ENCODE peak calls at places on chromosomes 5 and 9, in nine cellular contexts. X is T-cell; J is cardiac fibroblast; W is CD4-positive, alpha-beta T cell; L is activated CD4-positive, CD25-positive, alpha-beta regulatory T cell; K is H1; N is GM13977; Q is GM10248; Z is SK-MEL-5. F is an unnamed sample.

GRCh38 chr5:52134013-52134650 is 653.6 kb upstream of the ITGA1 start:
- DNase-seq in Q (no peak), J (no peak), X (no peak), Z (no peak), N (no peak), W (no peak), K (no peak), L (no peak), F (no peak)

GRCh38 chr9:127763918-127764384 is 14.5 kb downstream of the SH2D3C start:
- DNase-seq in J (peak), X (no peak), K (peak), L (no peak), W (no peak), Z (peak), Q (peak), N (no peak), F (no peak)

GRCh38 chr5:154829589-154830218 is 20.7 kb downstream of the FAXDC2 start:
- DNase-seq in L (no peak), W (no peak), Q (no peak), N (no peak), X (peak), J (peak), K (no peak), Z (no peak), F (peak)

GRCh38 chr9:23581936-23582335 is 244.1 kb downstream of the ELAVL2 start:
- DNase-seq in L (no peak), N (no peak), K (no peak), W (no peak), X (no peak), Q (no peak), J (no peak), Z (no peak), F (no peak)

GRCh38 chr5:138944527-138945322 is 69.6 kb upstream of the LRRTM2 start:
- DNase-seq in X (no peak), Q (no peak), J (no peak), W (no peak), L (no peak), N (no peak), K (no peak), Z (no peak), F (no peak)

GRCh38 chr9:122213589-122214413 is 15.0 kb downstream of the LHX6 start:
- DNase-seq in K (peak), W (peak), Q (peak), N (peak), X (peak), J (no peak), L (peak), Z (peak), F (peak)

GRCh38 chr5:88251048-88251711 is 17.5 kb downstream of the TMEM161B start:
- DNase-seq in K (no peak), N (no peak), Z (peak), X (no peak), W (no peak), Q (no peak), L (no peak), J (peak), F (no peak)

GRCh38 chr5:7849531-7850240 is 1.2 kb downstream of the CFAP90 start:
- DNase-seq in K (no peak), Q (no peak), L (no peak), X (no peak), Z (no peak), N (no peak), J (no peak), W (no peak), F (no peak)

GRCh38 chr5:176381423-176381822 is 7.0 kb downstream of the NOP16 start:
- DNase-seq in K (no peak), J (no peak), L (no peak), W (no peak), N (no peak), Z (no peak), X (no peak), Q (no peak), F (peak)

F was measured in sigmoid colon.